ENCODE peak calls at places on chromosome 12, in seven cellular contexts. N is kidney; D is smooth muscle cell of the brain vasculature; Q is nucleus accumbens; P is activated CD4-positive, alpha-beta T cell treated with anti-CD3 and anti-CD28 coated beads, Interleukin-2, amount 50 U/mL, for 24 hours; M is lower leg skin; E is 8988T. U is an unnamed sample.

GRCh38 chr12:92398565-92399309 is 253.1 kb upstream of the BTG1 start:
- DNase-seq in N (no peak), D (no peak), Q (no peak), P (no peak), M (no peak), E (no peak), U (no peak)

GRCh38 chr12:3304436-3305135 is 186.4 kb upstream of the PRMT8 start:
- DNase-seq in N (peak; percentile 90), D (no peak), Q (no peak), P (no peak), M (no peak), E (peak; percentile 55), U (no peak)

GRCh38 chr12:93650626-93651025 is 26.5 kb upstream of the CRADD start:
- DNase-seq in N (no peak), D (no peak), Q (no peak), P (no peak), M (no peak), E (no peak), U (no peak)

GRCh38 chr12:126358806-126359205 is 1293.6 kb downstream of the AACS start:
- DNase-seq in N (no peak), D (no peak), Q (no peak), P (no peak), M (no peak), E (no peak), U (no peak)

GRCh38 chr12:54141534-54142475 is 47.0 kb downstream of the SMUG1 start:
- DNase-seq in N (no peak), D (no peak), Q (no peak), P (no peak), M (no peak), E (no peak), U (no peak)

GRCh38 chr12:30569426-30569825 is 126.2 kb downstream of the IPO8 start:
- DNase-seq in N (no peak), D (no peak), Q (no peak), P (no peak), M (no peak), E (no peak), U (no peak)

GRCh38 chr12:1234073-1234472 is 243.1 kb downstream of the ERC1 start:
- DNase-seq in N (no peak), D (no peak), Q (no peak), P (no peak), M (no peak), E (no peak), U (no peak)

GRCh38 chr12:22617630-22618029 is 7.3 kb upstream of the ETNK1 start:
- DNase-seq in N (no peak), D (no peak), Q (no peak), P (no peak), M (no peak), E (no peak), U (no peak)

GRCh38 chr12:120126635-120127005 is 10.1 kb upstream of the RAB35 start:
- DNase-seq in N (no peak), D (no peak), Q (no peak), P (no peak), M (peak; percentile 65), E (no peak), U (no peak)

GRCh38 chr12:76276499-76277151 is 71.6 kb downstream of the BBS10 start:
- DNase-seq in N (no peak), D (no peak), Q (no peak), P (no peak), M (no peak), E (no peak), U (no peak)

GRCh38 chr12:59615392-59616165 is 19.8 kb downstream of the SLC16A7 start:
- DNase-seq in N (no peak), D (no peak), Q (no peak), P (no peak), M (no peak), E (no peak), U (no peak)

GRCh38 chr12:8064131-8064530 is 2.0 kb downstream of the C3AR1 start:
- DNase-seq in N (no peak), D (no peak), Q (no peak), P (no peak), M (no peak), E (no peak), U (no peak)

GRCh38 chr12:24711609-24712008 is 237.3 kb downstream of the BCAT1 start:
- DNase-seq in N (no peak), D (no peak), Q (no peak), P (no peak), M (no peak), E (no peak), U (no peak)

GRCh38 chr12:22982635-22983034 is 357.7 kb downstream of the ETNK1 start:
- DNase-seq in N (peak; percentile 41), D (no peak), Q (no peak), P (no peak), M (no peak), E (no peak), U (no peak)

GRCh38 chr12:80154261-80154660 is 54.9 kb downstream of the OTOGL start:
- DNase-seq in N (no peak), D (no peak), Q (no peak), P (no peak), M (no peak), E (no peak), U (no peak)

GRCh38 chr12:57343703-57344378 is 87.0 kb downstream of the R3HDM2 start:
- DNase-seq in N (no peak), D (no peak), Q (no peak), P (no peak), M (no peak), E (no peak), U (no peak)

GRCh38 chr12:11067514-11067913 is 5.4 kb upstream of the TAS2R46 start:
- DNase-seq in N (no peak), D (no peak), Q (no peak), P (no peak), M (peak; percentile 17), E (no peak), U (no peak)

U was measured in T-helper 17 cell.